ENCODE peak calls at places on chromosomes 13 and 19, in nine cellular contexts. T, X, J, L, O, N, K, P and V are unnamed samples.

GRCh38 chr13:76865109-76865508 is 21.1 kb downstream of the KCTD12 start:
- DNase-seq in T (no peak), X (no peak), J (no peak), L (no peak), O (no peak), N (no peak), K (no peak), P (no peak), V (no peak)

GRCh38 chr19:46351241-46352041 is 4.6 kb downstream of the PPP5C start:
- DNase-seq in T (no peak), X (no peak), J (no peak), L (no peak), O (no peak), N (peak), K (peak), P (peak), V (no peak)

GRCh38 chr19:37933965-37934364 is 27.0 kb downstream of the SIPA1L3 start:
- DNase-seq in T (no peak), X (no peak), J (no peak), L (peak), O (no peak), N (no peak), K (peak), P (no peak), V (peak)

GRCh38 chr13:111506131-111506530 is 185.7 kb downstream of the TEX29 start:
- DNase-seq in T (no peak), X (no peak), J (no peak), L (no peak), O (no peak), N (no peak), K (no peak), P (no peak), V (no peak)

GRCh38 chr13:33193428-33193974 is 92.1 kb downstream of the STARD13 start:
- DNase-seq in T (no peak), X (no peak), J (no peak), L (no peak), O (no peak), N (no peak), K (peak), P (no peak), V (no peak)

GRCh38 chr13:51584731-51585191 is 499 bp downstream of the WDFY2 start:
- DNase-seq in T (no peak), X (no peak), J (peak), L (peak), O (no peak), N (peak), K (peak), P (no peak), V (peak)

GRCh38 chr13:78609464-78610205 is 6.3 kb upstream of the POU4F1 start:
- DNase-seq in T (no peak), X (no peak), J (no peak), L (no peak), O (no peak), N (no peak), K (no peak), P (no peak), V (peak)

GRCh38 chr13:23081901-23082300 is 98.9 kb upstream of the SGCG start:
- DNase-seq in T (no peak), X (no peak), J (no peak), L (no peak), O (no peak), N (no peak), K (no peak), P (no peak), V (no peak)